ENCODE peak calls at places on chromosomes 5 and 9, in ten cellular contexts. One of them, this sample, is unnamed.

GRCh38 chr9:72982161-72982799 is 29.4 kb upstream of the ALDH1A1 start:
- DNase-seq in substantia nigra: no peak
- DNase-seq in SW480: no peak
- DNase-seq in stimulated activated naive CD8-positive, alpha-beta T cell treated with anti-CD3 and anti-CD28 coated beads, Interleukin-15, amount 100 ng/mL, for 72 hours: no peak
- DNase-seq in EL: no peak
- DNase-seq in iris pigment epithelial cell: peak
- DNase-seq in activated naive CD8-positive, alpha-beta T cell treated with anti-CD3 and anti-CD28 coated beads, Interleukin-2, amount 10 ng/mL, durations not matched to agents 7 days and 5 days: no peak
- DNase-seq in fibroblast of mammary gland: peak
- DNase-seq in right lobe of liver: no peak
- DNase-seq in activated effector memory CD4-positive, alpha-beta T cell treated with anti-CD3 and anti-CD28 coated beads, Interleukin-2, amount 50 U/mL, for 16 hours: no peak
- DNase-seq in this sample: no peak

GRCh38 chr5:170284231-170284630 is 13.3 kb downstream of the LCP2 start:
- DNase-seq in substantia nigra: no peak
- DNase-seq in SW480: no peak
- DNase-seq in stimulated activated naive CD8-positive, alpha-beta T cell treated with anti-CD3 and anti-CD28 coated beads, Interleukin-15, amount 100 ng/mL, for 72 hours: no peak
- DNase-seq in EL: no peak
- DNase-seq in iris pigment epithelial cell: no peak
- DNase-seq in activated naive CD8-positive, alpha-beta T cell treated with anti-CD3 and anti-CD28 coated beads, Interleukin-2, amount 10 ng/mL, durations not matched to agents 7 days and 5 days: no peak
- DNase-seq in fibroblast of mammary gland: no peak
- DNase-seq in right lobe of liver: no peak
- DNase-seq in activated effector memory CD4-positive, alpha-beta T cell treated with anti-CD3 and anti-CD28 coated beads, Interleukin-2, amount 50 U/mL, for 16 hours: no peak
- DNase-seq in this sample: no peak

GRCh38 chr5:128397878-128398277 is 140.2 kb downstream of the FBN2 start:
- DNase-seq in substantia nigra: no peak
- DNase-seq in SW480: no peak
- DNase-seq in stimulated activated naive CD8-positive, alpha-beta T cell treated with anti-CD3 and anti-CD28 coated beads, Interleukin-15, amount 100 ng/mL, for 72 hours: no peak
- DNase-seq in EL: no peak
- DNase-seq in iris pigment epithelial cell: no peak
- DNase-seq in activated naive CD8-positive, alpha-beta T cell treated with anti-CD3 and anti-CD28 coated beads, Interleukin-2, amount 10 ng/mL, durations not matched to agents 7 days and 5 days: no peak
- DNase-seq in fibroblast of mammary gland: no peak
- DNase-seq in right lobe of liver: no peak
- DNase-seq in activated effector memory CD4-positive, alpha-beta T cell treated with anti-CD3 and anti-CD28 coated beads, Interleukin-2, amount 50 U/mL, for 16 hours: no peak
- DNase-seq in this sample: no peak

GRCh38 chr5:10009802-10010201 is 239.9 kb downstream of the ATPSCKMT start:
- DNase-seq in substantia nigra: no peak
- DNase-seq in SW480: no peak
- DNase-seq in stimulated activated naive CD8-positive, alpha-beta T cell treated with anti-CD3 and anti-CD28 coated beads, Interleukin-15, amount 100 ng/mL, for 72 hours: no peak
- DNase-seq in EL: no peak
- DNase-seq in iris pigment epithelial cell: no peak
- DNase-seq in activated naive CD8-positive, alpha-beta T cell treated with anti-CD3 and anti-CD28 coated beads, Interleukin-2, amount 10 ng/mL, durations not matched to agents 7 days and 5 days: no peak
- DNase-seq in fibroblast of mammary gland: no peak
- DNase-seq in right lobe of liver: no peak
- DNase-seq in activated effector memory CD4-positive, alpha-beta T cell treated with anti-CD3 and anti-CD28 coated beads, Interleukin-2, amount 50 U/mL, for 16 hours: no peak
- DNase-seq in this sample: no peak

GRCh38 chr5:53507013-53507412 is 26.6 kb downstream of the FST start:
- DNase-seq in substantia nigra: no peak
- DNase-seq in SW480: no peak
- DNase-seq in stimulated activated naive CD8-positive, alpha-beta T cell treated with anti-CD3 and anti-CD28 coated beads, Interleukin-15, amount 100 ng/mL, for 72 hours: no peak
- DNase-seq in EL: no peak
- DNase-seq in iris pigment epithelial cell: no peak
- DNase-seq in activated naive CD8-positive, alpha-beta T cell treated with anti-CD3 and anti-CD28 coated beads, Interleukin-2, amount 10 ng/mL, durations not matched to agents 7 days and 5 days: no peak
- DNase-seq in fibroblast of mammary gland: no peak
- DNase-seq in right lobe of liver: no peak
- DNase-seq in activated effector memory CD4-positive, alpha-beta T cell treated with anti-CD3 and anti-CD28 coated beads, Interleukin-2, amount 50 U/mL, for 16 hours: no peak
- DNase-seq in this sample: no peak

GRCh38 chr5:120219988-120220387 is 244.1 kb upstream of the PRR16 start:
- DNase-seq in substantia nigra: no peak
- DNase-seq in SW480: no peak
- DNase-seq in stimulated activated naive CD8-positive, alpha-beta T cell treated with anti-CD3 and anti-CD28 coated beads, Interleukin-15, amount 100 ng/mL, for 72 hours: no peak
- DNase-seq in EL: no peak
- DNase-seq in iris pigment epithelial cell: no peak
- DNase-seq in activated naive CD8-positive, alpha-beta T cell treated with anti-CD3 and anti-CD28 coated beads, Interleukin-2, amount 10 ng/mL, durations not matched to agents 7 days and 5 days: no peak
- DNase-seq in fibroblast of mammary gland: no peak
- DNase-seq in right lobe of liver: no peak
- DNase-seq in activated effector memory CD4-positive, alpha-beta T cell treated with anti-CD3 and anti-CD28 coated beads, Interleukin-2, amount 50 U/mL, for 16 hours: no peak
- DNase-seq in this sample: no peak

GRCh38 chr9:109349431-109349846 is 28.6 kb upstream of the EPB41L4B start:
- DNase-seq in substantia nigra: no peak
- DNase-seq in SW480: no peak
- DNase-seq in stimulated activated naive CD8-positive, alpha-beta T cell treated with anti-CD3 and anti-CD28 coated beads, Interleukin-15, amount 100 ng/mL, for 72 hours: no peak
- DNase-seq in EL: peak
- DNase-seq in iris pigment epithelial cell: peak
- DNase-seq in activated naive CD8-positive, alpha-beta T cell treated with anti-CD3 and anti-CD28 coated beads, Interleukin-2, amount 10 ng/mL, durations not matched to agents 7 days and 5 days: no peak
- DNase-seq in fibroblast of mammary gland: peak
- DNase-seq in right lobe of liver: no peak
- DNase-seq in activated effector memory CD4-positive, alpha-beta T cell treated with anti-CD3 and anti-CD28 coated beads, Interleukin-2, amount 50 U/mL, for 16 hours: no peak
- DNase-seq in this sample: no peak

GRCh38 chr9:130301483-130302286 is 36.1 kb downstream of the HMCN2 start:
- DNase-seq in substantia nigra: no peak
- DNase-seq in SW480: no peak
- DNase-seq in stimulated activated naive CD8-positive, alpha-beta T cell treated with anti-CD3 and anti-CD28 coated beads, Interleukin-15, amount 100 ng/mL, for 72 hours: no peak
- DNase-seq in EL: peak
- DNase-seq in iris pigment epithelial cell: no peak
- DNase-seq in activated naive CD8-positive, alpha-beta T cell treated with anti-CD3 and anti-CD28 coated beads, Interleukin-2, amount 10 ng/mL, durations not matched to agents 7 days and 5 days: no peak
- DNase-seq in fibroblast of mammary gland: peak
- DNase-seq in right lobe of liver: no peak
- DNase-seq in activated effector memory CD4-positive, alpha-beta T cell treated with anti-CD3 and anti-CD28 coated beads, Interleukin-2, amount 50 U/mL, for 16 hours: no peak
- DNase-seq in this sample: no peak

GRCh38 chr9:128786681-128787582 is at the start of gene TBC1D13:
- DNase-seq in substantia nigra: peak
- DNase-seq in SW480: peak
- DNase-seq in stimulated activated naive CD8-positive, alpha-beta T cell treated with anti-CD3 and anti-CD28 coated beads, Interleukin-15, amount 100 ng/mL, for 72 hours: peak
- DNase-seq in EL: peak
- DNase-seq in iris pigment epithelial cell: peak
- DNase-seq in activated naive CD8-positive, alpha-beta T cell treated with anti-CD3 and anti-CD28 coated beads, Interleukin-2, amount 10 ng/mL, durations not matched to agents 7 days and 5 days: peak
- DNase-seq in fibroblast of mammary gland: peak
- DNase-seq in right lobe of liver: peak
- DNase-seq in activated effector memory CD4-positive, alpha-beta T cell treated with anti-CD3 and anti-CD28 coated beads, Interleukin-2, amount 50 U/mL, for 16 hours: peak
- DNase-seq in this sample: peak

GRCh38 chr9:98168952-98169488 is 23.4 kb downstream of the CORO2A start:
- DNase-seq in substantia nigra: no peak
- DNase-seq in SW480: peak
- DNase-seq in stimulated activated naive CD8-positive, alpha-beta T cell treated with anti-CD3 and anti-CD28 coated beads, Interleukin-15, amount 100 ng/mL, for 72 hours: no peak
- DNase-seq in EL: peak
- DNase-seq in iris pigment epithelial cell: peak
- DNase-seq in activated naive CD8-positive, alpha-beta T cell treated with anti-CD3 and anti-CD28 coated beads, Interleukin-2, amount 10 ng/mL, durations not matched to agents 7 days and 5 days: no peak
- DNase-seq in fibroblast of mammary gland: peak
- DNase-seq in right lobe of liver: no peak
- DNase-seq in activated effector memory CD4-positive, alpha-beta T cell treated with anti-CD3 and anti-CD28 coated beads, Interleukin-2, amount 50 U/mL, for 16 hours: peak
- DNase-seq in this sample: peak

GRCh38 chr5:129945031-129945430 is 40.8 kb downstream of the CHSY3 start:
- DNase-seq in substantia nigra: no peak
- DNase-seq in SW480: no peak
- DNase-seq in stimulated activated naive CD8-positive, alpha-beta T cell treated with anti-CD3 and anti-CD28 coated beads, Interleukin-15, amount 100 ng/mL, for 72 hours: no peak
- DNase-seq in EL: no peak
- DNase-seq in iris pigment epithelial cell: peak
- DNase-seq in activated naive CD8-positive, alpha-beta T cell treated with anti-CD3 and anti-CD28 coated beads, Interleukin-2, amount 10 ng/mL, durations not matched to agents 7 days and 5 days: no peak
- DNase-seq in fibroblast of mammary gland: peak
- DNase-seq in right lobe of liver: no peak
- DNase-seq in activated effector memory CD4-positive, alpha-beta T cell treated with anti-CD3 and anti-CD28 coated beads, Interleukin-2, amount 50 U/mL, for 16 hours: no peak
- DNase-seq in this sample: no peak

GRCh38 chr9:129362287-129363098 is 184.4 kb upstream of the IER5L start:
- DNase-seq in substantia nigra: no peak
- DNase-seq in SW480: no peak
- DNase-seq in stimulated activated naive CD8-positive, alpha-beta T cell treated with anti-CD3 and anti-CD28 coated beads, Interleukin-15, amount 100 ng/mL, for 72 hours: no peak
- DNase-seq in EL: no peak
- DNase-seq in iris pigment epithelial cell: no peak
- DNase-seq in activated naive CD8-positive, alpha-beta T cell treated with anti-CD3 and anti-CD28 coated beads, Interleukin-2, amount 10 ng/mL, durations not matched to agents 7 days and 5 days: no peak
- DNase-seq in fibroblast of mammary gland: no peak
- DNase-seq in right lobe of liver: no peak
- DNase-seq in activated effector memory CD4-positive, alpha-beta T cell treated with anti-CD3 and anti-CD28 coated beads, Interleukin-2, amount 50 U/mL, for 16 hours: no peak
- DNase-seq in this sample: no peak

GRCh38 chr5:2378976-2379375 is 372.5 kb downstream of the IRX2 start:
- DNase-seq in substantia nigra: no peak
- DNase-seq in SW480: no peak
- DNase-seq in stimulated activated naive CD8-positive, alpha-beta T cell treated with anti-CD3 and anti-CD28 coated beads, Interleukin-15, amount 100 ng/mL, for 72 hours: no peak
- DNase-seq in EL: no peak
- DNase-seq in iris pigment epithelial cell: no peak
- DNase-seq in activated naive CD8-positive, alpha-beta T cell treated with anti-CD3 and anti-CD28 coated beads, Interleukin-2, amount 10 ng/mL, durations not matched to agents 7 days and 5 days: no peak
- DNase-seq in fibroblast of mammary gland: no peak
- DNase-seq in right lobe of liver: no peak
- DNase-seq in activated effector memory CD4-positive, alpha-beta T cell treated with anti-CD3 and anti-CD28 coated beads, Interleukin-2, amount 50 U/mL, for 16 hours: no peak
- DNase-seq in this sample: no peak

GRCh38 chr5:155728857-155729683 is 597.9 kb upstream of the SGCD start:
- DNase-seq in substantia nigra: no peak
- DNase-seq in SW480: no peak
- DNase-seq in stimulated activated naive CD8-positive, alpha-beta T cell treated with anti-CD3 and anti-CD28 coated beads, Interleukin-15, amount 100 ng/mL, for 72 hours: no peak
- DNase-seq in EL: no peak
- DNase-seq in iris pigment epithelial cell: no peak
- DNase-seq in activated naive CD8-positive, alpha-beta T cell treated with anti-CD3 and anti-CD28 coated beads, Interleukin-2, amount 10 ng/mL, durations not matched to agents 7 days and 5 days: no peak
- DNase-seq in fibroblast of mammary gland: peak
- DNase-seq in right lobe of liver: no peak
- DNase-seq in activated effector memory CD4-positive, alpha-beta T cell treated with anti-CD3 and anti-CD28 coated beads, Interleukin-2, amount 50 U/mL, for 16 hours: no peak
- DNase-seq in this sample: no peak

GRCh38 chr9:7320139-7320538 is 479.4 kb downstream of the DMAC1 start:
- DNase-seq in substantia nigra: no peak
- DNase-seq in SW480: peak
- DNase-seq in stimulated activated naive CD8-positive, alpha-beta T cell treated with anti-CD3 and anti-CD28 coated beads, Interleukin-15, amount 100 ng/mL, for 72 hours: no peak
- DNase-seq in EL: peak
- DNase-seq in iris pigment epithelial cell: peak
- DNase-seq in activated naive CD8-positive, alpha-beta T cell treated with anti-CD3 and anti-CD28 coated beads, Interleukin-2, amount 10 ng/mL, durations not matched to agents 7 days and 5 days: no peak
- DNase-seq in fibroblast of mammary gland: peak
- DNase-seq in right lobe of liver: no peak
- DNase-seq in activated effector memory CD4-positive, alpha-beta T cell treated with anti-CD3 and anti-CD28 coated beads, Interleukin-2, amount 50 U/mL, for 16 hours: no peak
- DNase-seq in this sample: no peak

GRCh38 chr5:154221371-154221896 is 30.9 kb downstream of the GALNT10 start:
- DNase-seq in substantia nigra: no peak
- DNase-seq in SW480: peak
- DNase-seq in stimulated activated naive CD8-positive, alpha-beta T cell treated with anti-CD3 and anti-CD28 coated beads, Interleukin-15, amount 100 ng/mL, for 72 hours: peak
- DNase-seq in EL: peak
- DNase-seq in iris pigment epithelial cell: peak
- DNase-seq in activated naive CD8-positive, alpha-beta T cell treated with anti-CD3 and anti-CD28 coated beads, Interleukin-2, amount 10 ng/mL, durations not matched to agents 7 days and 5 days: no peak
- DNase-seq in fibroblast of mammary gland: peak
- DNase-seq in right lobe of liver: no peak
- DNase-seq in activated effector memory CD4-positive, alpha-beta T cell treated with anti-CD3 and anti-CD28 coated beads, Interleukin-2, amount 50 U/mL, for 16 hours: peak
- DNase-seq in this sample: no peak

GRCh38 chr5:139873033-139873794 is 77.6 kb downstream of the PSD2 start:
- DNase-seq in substantia nigra: no peak
- DNase-seq in SW480: no peak
- DNase-seq in stimulated activated naive CD8-positive, alpha-beta T cell treated with anti-CD3 and anti-CD28 coated beads, Interleukin-15, amount 100 ng/mL, for 72 hours: no peak
- DNase-seq in EL: peak
- DNase-seq in iris pigment epithelial cell: no peak
- DNase-seq in activated naive CD8-positive, alpha-beta T cell treated with anti-CD3 and anti-CD28 coated beads, Interleukin-2, amount 10 ng/mL, durations not matched to agents 7 days and 5 days: no peak
- DNase-seq in fibroblast of mammary gland: no peak
- DNase-seq in right lobe of liver: no peak
- DNase-seq in activated effector memory CD4-positive, alpha-beta T cell treated with anti-CD3 and anti-CD28 coated beads, Interleukin-2, amount 50 U/mL, for 16 hours: no peak
- DNase-seq in this sample: no peak

GRCh38 chr9:101639785-101640437 is 45.1 kb upstream of the PPP3R2 start:
- DNase-seq in substantia nigra: no peak
- DNase-seq in SW480: no peak
- DNase-seq in stimulated activated naive CD8-positive, alpha-beta T cell treated with anti-CD3 and anti-CD28 coated beads, Interleukin-15, amount 100 ng/mL, for 72 hours: no peak
- DNase-seq in EL: no peak
- DNase-seq in iris pigment epithelial cell: peak
- DNase-seq in activated naive CD8-positive, alpha-beta T cell treated with anti-CD3 and anti-CD28 coated beads, Interleukin-2, amount 10 ng/mL, durations not matched to agents 7 days and 5 days: no peak
- DNase-seq in fibroblast of mammary gland: peak
- DNase-seq in right lobe of liver: no peak
- DNase-seq in activated effector memory CD4-positive, alpha-beta T cell treated with anti-CD3 and anti-CD28 coated beads, Interleukin-2, amount 50 U/mL, for 16 hours: no peak
- DNase-seq in this sample: no peak

GRCh38 chr5:169856571-169856970 is 123.7 kb downstream of the INSYN2B start:
- DNase-seq in substantia nigra: no peak
- DNase-seq in SW480: peak
- DNase-seq in stimulated activated naive CD8-positive, alpha-beta T cell treated with anti-CD3 and anti-CD28 coated beads, Interleukin-15, amount 100 ng/mL, for 72 hours: no peak
- DNase-seq in EL: peak
- DNase-seq in iris pigment epithelial cell: peak
- DNase-seq in activated naive CD8-positive, alpha-beta T cell treated with anti-CD3 and anti-CD28 coated beads, Interleukin-2, amount 10 ng/mL, durations not matched to agents 7 days and 5 days: no peak
- DNase-seq in fibroblast of mammary gland: peak
- DNase-seq in right lobe of liver: no peak
- DNase-seq in activated effector memory CD4-positive, alpha-beta T cell treated with anti-CD3 and anti-CD28 coated beads, Interleukin-2, amount 50 U/mL, for 16 hours: no peak
- DNase-seq in this sample: no peak

GRCh38 chr9:1202512-1203285 is 152.5 kb downstream of the DMRT2 start:
- DNase-seq in substantia nigra: no peak
- DNase-seq in SW480: no peak
- DNase-seq in stimulated activated naive CD8-positive, alpha-beta T cell treated with anti-CD3 and anti-CD28 coated beads, Interleukin-15, amount 100 ng/mL, for 72 hours: no peak
- DNase-seq in EL: no peak
- DNase-seq in iris pigment epithelial cell: no peak
- DNase-seq in activated naive CD8-positive, alpha-beta T cell treated with anti-CD3 and anti-CD28 coated beads, Interleukin-2, amount 10 ng/mL, durations not matched to agents 7 days and 5 days: no peak
- DNase-seq in fibroblast of mammary gland: peak
- DNase-seq in right lobe of liver: peak
- DNase-seq in activated effector memory CD4-positive, alpha-beta T cell treated with anti-CD3 and anti-CD28 coated beads, Interleukin-2, amount 50 U/mL, for 16 hours: no peak
- DNase-seq in this sample: no peak

GRCh38 chr9:115158666-115159481 is 40.9 kb upstream of the TNC start:
- DNase-seq in substantia nigra: no peak
- DNase-seq in SW480: peak
- DNase-seq in stimulated activated naive CD8-positive, alpha-beta T cell treated with anti-CD3 and anti-CD28 coated beads, Interleukin-15, amount 100 ng/mL, for 72 hours: no peak
- DNase-seq in EL: peak
- DNase-seq in iris pigment epithelial cell: peak
- DNase-seq in activated naive CD8-positive, alpha-beta T cell treated with anti-CD3 and anti-CD28 coated beads, Interleukin-2, amount 10 ng/mL, durations not matched to agents 7 days and 5 days: no peak
- DNase-seq in fibroblast of mammary gland: peak
- DNase-seq in right lobe of liver: no peak
- DNase-seq in activated effector memory CD4-positive, alpha-beta T cell treated with anti-CD3 and anti-CD28 coated beads, Interleukin-2, amount 50 U/mL, for 16 hours: no peak
- DNase-seq in this sample: no peak

This sample was measured in mesenteric fat pad.